ENCODE peak calls at places on chromosomes 1 and 21, in nine cellular contexts. One of them, this sample, is unnamed.
A peak's percentile ranks its signal among the peaks of the same experiment; 100 is the strongest.

GRCh38 chr21:36125513-36126121 is 9.3 kb upstream of the CBR3 start:
- DNase-seq in epithelial cell of esophagus: peak; percentile 73
- DNase-seq in heart left ventricle: no peak
- DNase-seq in cardiac fibroblast: peak; percentile 72
- DNase-seq in stomach: peak; percentile 71
- DNase-seq in AG04449: no peak
- DNase-seq in dorsolateral prefrontal cortex: peak; percentile 58
- DNase-seq in GM06990: no peak
- DNase-seq in sigmoid colon: no peak
- DNase-seq in this sample: no peak

GRCh38 chr1:154998818-154999650 is 3.6 kb upstream of the ZBTB7B start:
- DNase-seq in epithelial cell of esophagus: peak; percentile 60
- DNase-seq in heart left ventricle: peak; percentile 71
- DNase-seq in cardiac fibroblast: peak; percentile 79
- DNase-seq in stomach: peak; percentile 60
- DNase-seq in AG04449: no peak
- DNase-seq in dorsolateral prefrontal cortex: peak; percentile 78
- DNase-seq in GM06990: peak; percentile 85
- DNase-seq in sigmoid colon: peak; percentile 87
- DNase-seq in this sample: no peak

GRCh38 chr1:218390625-218391024 is 45.5 kb downstream of the TGFB2 start:
- DNase-seq in epithelial cell of esophagus: peak; percentile 36
- DNase-seq in heart left ventricle: no peak
- DNase-seq in cardiac fibroblast: peak; percentile 59
- DNase-seq in stomach: no peak
- DNase-seq in AG04449: no peak
- DNase-seq in dorsolateral prefrontal cortex: no peak
- DNase-seq in GM06990: no peak
- DNase-seq in sigmoid colon: no peak
- DNase-seq in this sample: no peak

GRCh38 chr1:228867093-228867950 is 132.0 kb downstream of the RHOU start:
- DNase-seq in epithelial cell of esophagus: no peak
- DNase-seq in heart left ventricle: no peak
- DNase-seq in cardiac fibroblast: no peak
- DNase-seq in stomach: peak; percentile 58
- DNase-seq in AG04449: no peak
- DNase-seq in dorsolateral prefrontal cortex: no peak
- DNase-seq in GM06990: no peak
- DNase-seq in sigmoid colon: no peak
- DNase-seq in this sample: no peak

GRCh38 chr1:232868793-232869491 is 63.7 kb downstream of the MAP10 start:
- DNase-seq in epithelial cell of esophagus: peak; percentile 91
- DNase-seq in heart left ventricle: no peak
- DNase-seq in cardiac fibroblast: peak; percentile 82
- DNase-seq in stomach: no peak
- DNase-seq in AG04449: peak; percentile 74
- DNase-seq in dorsolateral prefrontal cortex: no peak
- DNase-seq in GM06990: no peak
- DNase-seq in sigmoid colon: no peak
- DNase-seq in this sample: peak; percentile 86

GRCh38 chr1:230581446-230582079 is 60.7 kb upstream of the COG2 start:
- DNase-seq in epithelial cell of esophagus: no peak
- DNase-seq in heart left ventricle: no peak
- DNase-seq in cardiac fibroblast: no peak
- DNase-seq in stomach: no peak
- DNase-seq in AG04449: no peak
- DNase-seq in dorsolateral prefrontal cortex: no peak
- DNase-seq in GM06990: no peak
- DNase-seq in sigmoid colon: no peak
- DNase-seq in this sample: no peak

GRCh38 chr1:92953491-92953890 is 7.8 kb downstream of the DIPK1A start:
- DNase-seq in epithelial cell of esophagus: no peak
- DNase-seq in heart left ventricle: no peak
- DNase-seq in cardiac fibroblast: no peak
- DNase-seq in stomach: no peak
- DNase-seq in AG04449: no peak
- DNase-seq in dorsolateral prefrontal cortex: no peak
- DNase-seq in GM06990: no peak
- DNase-seq in sigmoid colon: no peak
- DNase-seq in this sample: no peak

GRCh38 chr1:75501565-75501964 is 109.3 kb downstream of the SLC44A5 start:
- DNase-seq in epithelial cell of esophagus: no peak
- DNase-seq in heart left ventricle: no peak
- DNase-seq in cardiac fibroblast: no peak
- DNase-seq in stomach: no peak
- DNase-seq in AG04449: no peak
- DNase-seq in dorsolateral prefrontal cortex: no peak
- DNase-seq in GM06990: no peak
- DNase-seq in sigmoid colon: no peak
- DNase-seq in this sample: no peak

GRCh38 chr1:15858069-15858670 is 10.7 kb downstream of the SPEN start:
- DNase-seq in epithelial cell of esophagus: no peak
- DNase-seq in heart left ventricle: no peak
- DNase-seq in cardiac fibroblast: no peak
- DNase-seq in stomach: no peak
- DNase-seq in AG04449: no peak
- DNase-seq in dorsolateral prefrontal cortex: no peak
- DNase-seq in GM06990: no peak
- DNase-seq in sigmoid colon: no peak
- DNase-seq in this sample: no peak

GRCh38 chr1:173302366-173302765 is 95.2 kb upstream of the TNFSF4 start:
- DNase-seq in epithelial cell of esophagus: no peak
- DNase-seq in heart left ventricle: no peak
- DNase-seq in cardiac fibroblast: no peak
- DNase-seq in stomach: no peak
- DNase-seq in AG04449: no peak
- DNase-seq in dorsolateral prefrontal cortex: no peak
- DNase-seq in GM06990: no peak
- DNase-seq in sigmoid colon: no peak
- DNase-seq in this sample: no peak

GRCh38 chr1:9239622-9240401 is 5.2 kb downstream of the H6PD start:
- DNase-seq in epithelial cell of esophagus: no peak
- DNase-seq in heart left ventricle: peak; percentile 77
- DNase-seq in cardiac fibroblast: peak; percentile 68
- DNase-seq in stomach: peak; percentile 57
- DNase-seq in AG04449: no peak
- DNase-seq in dorsolateral prefrontal cortex: no peak
- DNase-seq in GM06990: no peak
- DNase-seq in sigmoid colon: peak; percentile 85
- DNase-seq in this sample: no peak

GRCh38 chr1:22044690-22045420 is 7.7 kb upstream of the CDC42 start:
- DNase-seq in epithelial cell of esophagus: peak; percentile 90
- DNase-seq in heart left ventricle: no peak
- DNase-seq in cardiac fibroblast: peak; percentile 92
- DNase-seq in stomach: no peak
- DNase-seq in AG04449: peak; percentile 33
- DNase-seq in dorsolateral prefrontal cortex: no peak
- DNase-seq in GM06990: no peak
- DNase-seq in sigmoid colon: no peak
- DNase-seq in this sample: no peak

GRCh38 chr1:11831945-11832725 is 15.4 kb downstream of the NPPA start:
- DNase-seq in epithelial cell of esophagus: no peak
- DNase-seq in heart left ventricle: no peak
- DNase-seq in cardiac fibroblast: no peak
- DNase-seq in stomach: no peak
- DNase-seq in AG04449: no peak
- DNase-seq in dorsolateral prefrontal cortex: no peak
- DNase-seq in GM06990: no peak
- DNase-seq in sigmoid colon: peak; percentile 55
- DNase-seq in this sample: no peak

GRCh38 chr1:32223683-32224082 is 1.5 kb downstream of the EIF3I start:
- DNase-seq in epithelial cell of esophagus: no peak
- DNase-seq in heart left ventricle: no peak
- DNase-seq in cardiac fibroblast: no peak
- DNase-seq in stomach: no peak
- DNase-seq in AG04449: no peak
- DNase-seq in dorsolateral prefrontal cortex: no peak
- DNase-seq in GM06990: no peak
- DNase-seq in sigmoid colon: no peak
- DNase-seq in this sample: no peak

GRCh38 chr1:179099891-179100290 is 18.0 kb downstream of the TOR3A start:
- DNase-seq in epithelial cell of esophagus: no peak
- DNase-seq in heart left ventricle: no peak
- DNase-seq in cardiac fibroblast: no peak
- DNase-seq in stomach: no peak
- DNase-seq in AG04449: no peak
- DNase-seq in dorsolateral prefrontal cortex: no peak
- DNase-seq in GM06990: no peak
- DNase-seq in sigmoid colon: peak; percentile 9
- DNase-seq in this sample: no peak
- H3K4me3 ChIP-seq in epithelial cell of esophagus: no peak overlapping the region
- H3K4me3 ChIP-seq in heart left ventricle: no peak overlapping the region
- H3K4me3 ChIP-seq in cardiac fibroblast: no peak overlapping the region
- H3K4me3 ChIP-seq in stomach: no peak overlapping the region
- H3K4me3 ChIP-seq in AG04449: no peak overlapping the region
- H3K4me3 ChIP-seq in dorsolateral prefrontal cortex: no peak overlapping the region
- H3K4me3 ChIP-seq in GM06990: no peak overlapping the region
- H3K4me3 ChIP-seq in sigmoid colon: no peak overlapping the region
- H3K4me3 ChIP-seq in this sample: no peak overlapping the region

GRCh38 chr1:3518256-3518655 is 63.8 kb downstream of the ARHGEF16 start:
- DNase-seq in epithelial cell of esophagus: no peak
- DNase-seq in heart left ventricle: no peak
- DNase-seq in cardiac fibroblast: no peak
- DNase-seq in stomach: no peak
- DNase-seq in AG04449: no peak
- DNase-seq in dorsolateral prefrontal cortex: no peak
- DNase-seq in GM06990: no peak
- DNase-seq in sigmoid colon: no peak
- DNase-seq in this sample: no peak
- TF ChIP-seq CTCF in epithelial cell of esophagus: peak; percentile 58
- TF ChIP-seq CTCF in heart left ventricle: peak; percentile 49
- TF ChIP-seq CTCF in cardiac fibroblast: peak; percentile 86
- TF ChIP-seq CTCF in stomach: peak; percentile 70
- TF ChIP-seq CTCF in AG04449: peak; percentile 54
- TF ChIP-seq CTCF in dorsolateral prefrontal cortex: peak; percentile 36
- TF ChIP-seq CTCF in GM06990: peak; percentile 79
- TF ChIP-seq CTCF in sigmoid colon: no peak
- TF ChIP-seq CTCF in this sample: peak; percentile 50

DNA sequence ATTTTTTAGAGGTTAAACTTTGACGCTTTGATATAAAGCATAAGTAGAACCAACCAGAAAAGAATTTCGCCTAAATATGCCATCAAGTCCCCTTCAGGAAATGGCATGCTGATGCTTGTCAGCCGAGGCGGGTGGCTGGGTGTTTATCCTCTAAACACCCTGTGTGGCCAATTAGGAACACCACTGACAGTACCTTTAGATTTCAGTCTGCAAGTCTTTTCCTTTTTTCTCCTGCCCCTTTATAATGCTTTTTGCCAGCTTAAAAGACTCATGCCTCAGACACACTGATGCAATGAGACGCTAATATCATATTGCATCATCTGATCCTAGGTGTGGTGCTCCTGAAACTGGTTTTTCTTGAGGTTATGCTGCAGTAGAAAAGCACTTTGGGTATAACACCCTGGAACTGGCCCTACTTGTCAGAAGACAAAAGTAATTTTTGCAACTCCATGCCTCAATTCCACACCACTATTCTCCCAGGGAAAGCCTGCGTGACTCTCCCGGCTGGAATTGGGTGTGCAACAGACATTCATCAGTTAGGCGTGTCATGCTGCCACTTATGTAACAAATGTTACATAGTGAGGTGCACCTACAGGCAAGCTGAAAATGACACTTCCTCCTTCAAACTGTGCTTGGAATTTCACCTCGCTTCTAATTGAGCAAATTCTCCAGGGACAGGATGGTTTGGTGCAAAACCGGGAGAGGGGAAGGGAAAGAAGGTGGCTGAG is 2.0 kb upstream of the RCC2 start:
- DNase-seq in epithelial cell of esophagus: peak; percentile 98
- DNase-seq in heart left ventricle: no peak
- DNase-seq in cardiac fibroblast: peak; percentile 65
- DNase-seq in stomach: no peak
- DNase-seq in AG04449: no peak
- DNase-seq in dorsolateral prefrontal cortex: no peak
- DNase-seq in GM06990: no peak
- DNase-seq in sigmoid colon: no peak
- DNase-seq in this sample: no peak
- H3K4me3 ChIP-seq in epithelial cell of esophagus: peak overlapping the region; percentile 76
- H3K4me3 ChIP-seq in heart left ventricle: no peak overlapping the region
- H3K4me3 ChIP-seq in cardiac fibroblast: no peak overlapping the region
- H3K4me3 ChIP-seq in stomach: no peak overlapping the region
- H3K4me3 ChIP-seq in AG04449: no peak overlapping the region
- H3K4me3 ChIP-seq in dorsolateral prefrontal cortex: no peak overlapping the region
- H3K4me3 ChIP-seq in GM06990: no peak overlapping the region
- H3K4me3 ChIP-seq in sigmoid colon: no peak overlapping the region
- H3K4me3 ChIP-seq in this sample: no peak overlapping the region

GRCh38 chr1:44907909-44908308 is 64.9 kb upstream of the PTCH2 start:
- DNase-seq in epithelial cell of esophagus: no peak
- DNase-seq in heart left ventricle: no peak
- DNase-seq in cardiac fibroblast: peak; percentile 27
- DNase-seq in stomach: no peak
- DNase-seq in AG04449: no peak
- DNase-seq in dorsolateral prefrontal cortex: no peak
- DNase-seq in GM06990: no peak
- DNase-seq in sigmoid colon: no peak
- DNase-seq in this sample: no peak
- TF ChIP-seq CTCF in epithelial cell of esophagus: no peak
- TF ChIP-seq CTCF in heart left ventricle: peak; percentile 7
- TF ChIP-seq CTCF in cardiac fibroblast: no peak
- TF ChIP-seq CTCF in stomach: no peak
- TF ChIP-seq CTCF in AG04449: no peak
- TF ChIP-seq CTCF in dorsolateral prefrontal cortex: no peak
- TF ChIP-seq CTCF in GM06990: no peak
- TF ChIP-seq CTCF in sigmoid colon: no peak
- TF ChIP-seq CTCF in this sample: no peak

GRCh38 chr1:10528066-10529014 is 53.6 kb downstream of the PEX14 start:
- DNase-seq in epithelial cell of esophagus: peak; percentile 93
- DNase-seq in heart left ventricle: peak; percentile 84
- DNase-seq in cardiac fibroblast: peak; percentile 90
- DNase-seq in stomach: peak; percentile 64
- DNase-seq in AG04449: peak; percentile 66
- DNase-seq in dorsolateral prefrontal cortex: no peak
- DNase-seq in GM06990: no peak
- DNase-seq in sigmoid colon: peak; percentile 90
- DNase-seq in this sample: peak; percentile 85
- H3K4me3 ChIP-seq in epithelial cell of esophagus: no peak overlapping the region
- H3K4me3 ChIP-seq in heart left ventricle: no peak overlapping the region
- H3K4me3 ChIP-seq in cardiac fibroblast: peak overlapping the region; percentile 25
- H3K4me3 ChIP-seq in stomach: no peak overlapping the region
- H3K4me3 ChIP-seq in AG04449: peak overlapping the region; percentile 32
- H3K4me3 ChIP-seq in dorsolateral prefrontal cortex: no peak overlapping the region
- H3K4me3 ChIP-seq in GM06990: no peak overlapping the region
- H3K4me3 ChIP-seq in sigmoid colon: no peak overlapping the region
- H3K4me3 ChIP-seq in this sample: peak overlapping the region; percentile 24